ENCODE peak calls at places on chromosomes 5 and 9, in seven cellular contexts. One of them, this sample, is unnamed.

GRCh38 chr5:123367739-123368138 is 55.5 kb downstream of the CEP120 start:
- DNase-seq in kidney: no peak
- DNase-seq in left ventricle myocardium inferior: no peak
- DNase-seq in mucosa of descending colon: no peak
- DNase-seq in HCT116: no peak
- DNase-seq in CD8-positive, alpha-beta T cell: no peak
- DNase-seq in AG04450: no peak
- DNase-seq in this sample: no peak

GRCh38 chr5:54186108-54186507 is 124.3 kb downstream of the ARL15 start:
- DNase-seq in AG04450: no peak
- DNase-seq in CD8-positive, alpha-beta T cell: no peak
- DNase-seq in HCT116: no peak
- DNase-seq in left ventricle myocardium inferior: no peak
- DNase-seq in mucosa of descending colon: no peak
- DNase-seq in kidney: no peak
- DNase-seq in this sample: no peak

GRCh38 chr5:11069041-11069440 is 308.0 kb upstream of the DAP start:
- DNase-seq in HCT116: no peak
- DNase-seq in AG04450: no peak
- DNase-seq in kidney: no peak
- DNase-seq in left ventricle myocardium inferior: no peak
- DNase-seq in CD8-positive, alpha-beta T cell: no peak
- DNase-seq in mucosa of descending colon: no peak
- DNase-seq in this sample: no peak

GRCh38 chr5:136295914-136296313 is 69.4 kb downstream of the TRPC7 start:
- DNase-seq in CD8-positive, alpha-beta T cell: no peak
- DNase-seq in left ventricle myocardium inferior: no peak
- DNase-seq in mucosa of descending colon: no peak
- DNase-seq in kidney: no peak
- DNase-seq in HCT116: no peak
- DNase-seq in AG04450: no peak
- DNase-seq in this sample: peak; percentile 36

GRCh38 chr5:73380052-73380451 is 68.5 kb downstream of the FOXD1 start:
- DNase-seq in HCT116: no peak
- DNase-seq in AG04450: no peak
- DNase-seq in left ventricle myocardium inferior: no peak
- DNase-seq in mucosa of descending colon: no peak
- DNase-seq in CD8-positive, alpha-beta T cell: no peak
- DNase-seq in kidney: no peak
- DNase-seq in this sample: no peak

GRCh38 chr9:77806697-77807096 is 158.6 kb upstream of the GNA14 start:
- DNase-seq in mucosa of descending colon: no peak
- DNase-seq in left ventricle myocardium inferior: no peak
- DNase-seq in HCT116: no peak
- DNase-seq in CD8-positive, alpha-beta T cell: no peak
- DNase-seq in kidney: no peak
- DNase-seq in AG04450: no peak
- DNase-seq in this sample: no peak

GRCh38 chr5:132099073-132099748 is 25.6 kb downstream of the CSF2 start:
- DNase-seq in left ventricle myocardium inferior: no peak
- DNase-seq in CD8-positive, alpha-beta T cell: no peak
- DNase-seq in HCT116: no peak
- DNase-seq in mucosa of descending colon: no peak
- DNase-seq in kidney: no peak
- DNase-seq in AG04450: no peak
- DNase-seq in this sample: no peak

GRCh38 chr5:149605998-149606721 is 24.9 kb downstream of the ARHGEF37 start:
- DNase-seq in left ventricle myocardium inferior: peak; percentile 32
- DNase-seq in AG04450: no peak
- DNase-seq in kidney: no peak
- DNase-seq in CD8-positive, alpha-beta T cell: no peak
- DNase-seq in mucosa of descending colon: peak; percentile 68
- DNase-seq in HCT116: peak; percentile 90
- DNase-seq in this sample: no peak

GRCh38 chr5:165863267-165863666 is 2357.8 kb downstream of the MAT2B start:
- DNase-seq in kidney: no peak
- DNase-seq in mucosa of descending colon: no peak
- DNase-seq in AG04450: no peak
- DNase-seq in HCT116: no peak
- DNase-seq in left ventricle myocardium inferior: no peak
- DNase-seq in CD8-positive, alpha-beta T cell: no peak
- DNase-seq in this sample: no peak

GRCh38 chr9:113879906-113880305 is 3.8 kb downstream of the ZNF618 start:
- DNase-seq in AG04450: peak; percentile 11
- DNase-seq in kidney: no peak
- DNase-seq in CD8-positive, alpha-beta T cell: no peak
- DNase-seq in HCT116: no peak
- DNase-seq in left ventricle myocardium inferior: no peak
- DNase-seq in mucosa of descending colon: no peak
- DNase-seq in this sample: peak; percentile 7

GRCh38 chr9:14887149-14887548 is 23.1 kb downstream of the FREM1 start:
- DNase-seq in left ventricle myocardium inferior: no peak
- DNase-seq in mucosa of descending colon: peak; percentile 55
- DNase-seq in CD8-positive, alpha-beta T cell: no peak
- DNase-seq in AG04450: no peak
- DNase-seq in kidney: no peak
- DNase-seq in HCT116: no peak
- DNase-seq in this sample: no peak

GRCh38 chr9:128823903-128824406 is 5.6 kb downstream of the SPOUT1 start:
- DNase-seq in CD8-positive, alpha-beta T cell: no peak
- DNase-seq in mucosa of descending colon: no peak
- DNase-seq in left ventricle myocardium inferior: no peak
- DNase-seq in AG04450: no peak
- DNase-seq in HCT116: no peak
- DNase-seq in kidney: no peak
- DNase-seq in this sample: no peak

GRCh38 chr5:18072600-18072999 is 438.3 kb downstream of the TAF11L14 start:
- DNase-seq in HCT116: no peak
- DNase-seq in left ventricle myocardium inferior: no peak
- DNase-seq in AG04450: no peak
- DNase-seq in CD8-positive, alpha-beta T cell: no peak
- DNase-seq in mucosa of descending colon: no peak
- DNase-seq in kidney: no peak
- DNase-seq in this sample: no peak

GRCh38 chr9:95005276-95006141 is 279.0 kb downstream of the AOPEP start:
- DNase-seq in HCT116: no peak
- DNase-seq in CD8-positive, alpha-beta T cell: no peak
- DNase-seq in left ventricle myocardium inferior: no peak
- DNase-seq in AG04450: no peak
- DNase-seq in kidney: no peak
- DNase-seq in mucosa of descending colon: no peak
- DNase-seq in this sample: no peak

GRCh38 chr9:127858041-127858512 is 3.6 kb upstream of the ENG start:
- DNase-seq in left ventricle myocardium inferior: peak; percentile 83
- DNase-seq in AG04450: no peak
- DNase-seq in HCT116: no peak
- DNase-seq in CD8-positive, alpha-beta T cell: no peak
- DNase-seq in kidney: peak; percentile 88
- DNase-seq in mucosa of descending colon: no peak
- DNase-seq in this sample: no peak

GRCh38 chr9:6788175-6789016 is 30.6 kb downstream of the KDM4C start:
- DNase-seq in CD8-positive, alpha-beta T cell: no peak
- DNase-seq in left ventricle myocardium inferior: no peak
- DNase-seq in AG04450: no peak
- DNase-seq in HCT116: peak; percentile 24
- DNase-seq in mucosa of descending colon: no peak
- DNase-seq in kidney: no peak
- DNase-seq in this sample: no peak

GRCh38 chr5:144469106-144469505 is 298.4 kb downstream of the KCTD16 start:
- DNase-seq in mucosa of descending colon: no peak
- DNase-seq in kidney: no peak
- DNase-seq in HCT116: no peak
- DNase-seq in CD8-positive, alpha-beta T cell: no peak
- DNase-seq in AG04450: no peak
- DNase-seq in left ventricle myocardium inferior: no peak
- DNase-seq in this sample: no peak

GRCh38 chr5:124932791-124933600 is 186.6 kb upstream of the ZNF608 start:
- DNase-seq in mucosa of descending colon: no peak
- DNase-seq in CD8-positive, alpha-beta T cell: no peak
- DNase-seq in left ventricle myocardium inferior: peak; percentile 31
- DNase-seq in kidney: no peak
- DNase-seq in AG04450: no peak
- DNase-seq in HCT116: no peak
- DNase-seq in this sample: peak; percentile 17

GRCh38 chr5:139740138-139740992 is 55.2 kb upstream of the PSD2 start:
- DNase-seq in AG04450: no peak
- DNase-seq in CD8-positive, alpha-beta T cell: no peak
- DNase-seq in HCT116: no peak
- DNase-seq in mucosa of descending colon: no peak
- DNase-seq in kidney: no peak
- DNase-seq in left ventricle myocardium inferior: no peak
- DNase-seq in this sample: no peak

GRCh38 chr5:9423611-9424010 is 122.3 kb downstream of the SEMA5A start:
- DNase-seq in CD8-positive, alpha-beta T cell: no peak
- DNase-seq in HCT116: no peak
- DNase-seq in left ventricle myocardium inferior: no peak
- DNase-seq in mucosa of descending colon: no peak
- DNase-seq in AG04450: no peak
- DNase-seq in kidney: no peak
- DNase-seq in this sample: no peak

GRCh38 chr5:126777257-126777973 is 479 bp downstream of the LMNB1 start:
- DNase-seq in left ventricle myocardium inferior: peak; percentile 33
- DNase-seq in mucosa of descending colon: peak; percentile 75
- DNase-seq in kidney: peak; percentile 87
- DNase-seq in AG04450: peak; percentile 23
- DNase-seq in CD8-positive, alpha-beta T cell: peak; percentile 45
- DNase-seq in HCT116: no peak
- DNase-seq in this sample: no peak

DNA sequence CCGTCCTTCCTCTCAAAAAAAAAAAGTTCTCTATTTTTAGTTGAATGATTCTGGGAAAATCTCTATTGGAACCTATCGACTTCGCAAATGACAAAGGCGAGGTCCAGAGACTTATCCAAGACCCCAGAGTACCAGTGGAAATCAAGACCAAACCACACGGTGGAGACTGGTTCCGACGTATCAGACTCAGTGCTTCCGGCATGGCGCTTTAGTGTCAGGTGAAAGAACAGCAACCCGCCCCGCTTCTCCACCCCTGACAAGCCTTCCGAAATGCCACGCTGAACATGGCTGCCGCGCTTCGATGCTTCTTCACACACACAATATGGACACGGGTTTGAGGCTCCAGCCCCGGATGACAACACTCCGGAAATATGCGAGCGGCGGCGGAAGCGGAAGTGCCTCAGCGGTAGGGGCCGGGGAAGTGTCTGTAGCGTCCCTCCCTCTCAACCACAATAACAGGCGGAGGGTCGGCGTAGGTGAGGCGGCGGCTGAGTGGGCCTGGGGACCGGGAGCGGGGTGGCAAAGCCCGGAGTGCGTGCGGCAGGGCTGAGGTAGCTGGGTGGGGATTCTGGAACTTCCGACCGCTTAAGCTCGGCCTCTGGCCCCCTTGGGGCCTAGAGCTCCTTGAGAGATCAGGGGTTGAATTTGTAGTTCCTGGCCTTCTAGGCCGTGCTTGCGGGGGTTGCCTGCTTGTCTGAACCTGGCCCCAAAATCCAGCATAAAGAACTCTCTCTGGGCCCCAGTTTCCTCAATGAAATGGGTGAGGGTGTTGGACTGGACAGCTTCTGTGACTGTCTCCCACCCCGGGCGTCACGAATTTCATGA is at the start of gene FBXO38:
- DNase-seq in AG04450: peak; percentile 86
- DNase-seq in mucosa of descending colon: peak; percentile 97
- DNase-seq in left ventricle myocardium inferior: peak; percentile 95
- DNase-seq in kidney: peak; percentile 98
- DNase-seq in CD8-positive, alpha-beta T cell: peak; percentile 94
- DNase-seq in HCT116: peak; percentile 94
- DNase-seq in this sample: peak; percentile 72
- TF ChIP-seq CTCF in AG04450: no peak
- TF ChIP-seq CTCF in mucosa of descending colon: peak; percentile 10
- TF ChIP-seq CTCF in left ventricle myocardium inferior: peak; percentile 27
- TF ChIP-seq CTCF in kidney: no peak
- TF ChIP-seq CTCF in CD8-positive, alpha-beta T cell: no peak
- TF ChIP-seq CTCF in HCT116: no peak
- TF ChIP-seq CTCF in this sample: no peak

GRCh38 chr9:112091805-112092204 is 83.3 kb downstream of the SUSD1 start:
- DNase-seq in AG04450: no peak
- DNase-seq in left ventricle myocardium inferior: no peak
- DNase-seq in HCT116: no peak
- DNase-seq in CD8-positive, alpha-beta T cell: no peak
- DNase-seq in kidney: no peak
- DNase-seq in mucosa of descending colon: no peak
- DNase-seq in this sample: no peak
- TF ChIP-seq CTCF in AG04450: peak; percentile 48
- TF ChIP-seq CTCF in left ventricle myocardium inferior: peak; percentile 49
- TF ChIP-seq CTCF in HCT116: peak; percentile 49
- TF ChIP-seq CTCF in CD8-positive, alpha-beta T cell: no peak
- TF ChIP-seq CTCF in kidney: peak; percentile 29
- TF ChIP-seq CTCF in mucosa of descending colon: no peak
- TF ChIP-seq CTCF in this sample: peak; percentile 15

DNA sequence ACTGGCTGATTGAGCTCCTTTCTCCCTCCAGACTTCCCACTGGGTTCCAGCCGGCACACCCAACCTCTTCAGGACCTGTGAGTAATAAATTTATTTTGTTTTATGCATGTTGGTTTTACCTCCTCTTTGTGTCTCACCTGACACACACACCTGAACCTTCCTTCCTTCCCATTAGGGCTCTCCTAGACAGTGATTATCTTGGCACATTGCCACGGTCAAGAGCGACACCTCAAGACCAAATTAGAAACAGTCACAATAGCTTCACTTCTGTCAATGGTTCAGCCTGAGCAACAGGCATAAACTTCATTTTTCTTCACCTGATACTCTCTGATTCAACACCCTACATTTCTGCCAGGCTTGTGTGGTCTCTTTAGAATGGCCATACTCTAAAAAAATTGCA is 296.3 kb upstream of the SMARCA2 start:
- DNase-seq in left ventricle myocardium inferior: no peak
- DNase-seq in HCT116: no peak
- DNase-seq in mucosa of descending colon: no peak
- DNase-seq in AG04450: no peak
- DNase-seq in kidney: no peak
- DNase-seq in CD8-positive, alpha-beta T cell: no peak
- DNase-seq in this sample: no peak
- TF ChIP-seq CTCF in left ventricle myocardium inferior: no peak
- TF ChIP-seq CTCF in HCT116: no peak
- TF ChIP-seq CTCF in mucosa of descending colon: no peak
- TF ChIP-seq CTCF in AG04450: no peak
- TF ChIP-seq CTCF in kidney: no peak
- TF ChIP-seq CTCF in CD8-positive, alpha-beta T cell: no peak
- TF ChIP-seq CTCF in this sample: no peak

GRCh38 chr9:98121096-98121495 is 2.1 kb upstream of the TRIM14 start:
- DNase-seq in mucosa of descending colon: no peak
- DNase-seq in AG04450: no peak
- DNase-seq in CD8-positive, alpha-beta T cell: no peak
- DNase-seq in kidney: no peak
- DNase-seq in left ventricle myocardium inferior: no peak
- DNase-seq in HCT116: no peak
- DNase-seq in this sample: no peak

GRCh38 chr9:98124637-98125426 is 5.8 kb upstream of the TRIM14 start:
- DNase-seq in mucosa of descending colon: no peak
- DNase-seq in HCT116: no peak
- DNase-seq in left ventricle myocardium inferior: no peak
- DNase-seq in AG04450: no peak
- DNase-seq in CD8-positive, alpha-beta T cell: no peak
- DNase-seq in kidney: peak; percentile 34
- DNase-seq in this sample: no peak

GRCh38 chr9:98117984-98118639 is 910 bp downstream of the TRIM14 start:
- DNase-seq in mucosa of descending colon: peak; percentile 78
- DNase-seq in AG04450: no peak
- DNase-seq in CD8-positive, alpha-beta T cell: peak; percentile 32
- DNase-seq in HCT116: peak; percentile 24
- DNase-seq in left ventricle myocardium inferior: no peak
- DNase-seq in kidney: peak; percentile 41
- DNase-seq in this sample: peak; percentile 7

GRCh38 chr9:98120476-98120875 is 1.5 kb upstream of the TRIM14 start:
- DNase-seq in mucosa of descending colon: peak; percentile 53
- DNase-seq in CD8-positive, alpha-beta T cell: no peak
- DNase-seq in left ventricle myocardium inferior: no peak
- DNase-seq in HCT116: no peak
- DNase-seq in kidney: peak; percentile 25
- DNase-seq in AG04450: no peak
- DNase-seq in this sample: no peak

GRCh38 chr9:98118640-98119601 is at the start of gene TRIM14:
- DNase-seq in HCT116: peak; percentile 18
- DNase-seq in AG04450: peak; percentile 3
- DNase-seq in CD8-positive, alpha-beta T cell: peak; percentile 31
- DNase-seq in mucosa of descending colon: peak; percentile 92
- DNase-seq in left ventricle myocardium inferior: peak; percentile 54
- DNase-seq in kidney: peak; percentile 87
- DNase-seq in this sample: no peak
- TF ChIP-seq CTCF in HCT116: no peak
- TF ChIP-seq CTCF in AG04450: peak; percentile 40
- TF ChIP-seq CTCF in CD8-positive, alpha-beta T cell: no peak
- TF ChIP-seq CTCF in mucosa of descending colon: no peak
- TF ChIP-seq CTCF in left ventricle myocardium inferior: peak; percentile 23
- TF ChIP-seq CTCF in kidney: no peak
- TF ChIP-seq CTCF in this sample: peak; percentile 29

This sample was measured in AG04449.